ENCODE peak calls at places on chromosome 10, in nine cellular contexts. V is uterus, A is endodermal cell, P is colonic mucosa, O is stomach, G is transverse colon, Q is right lobe of liver, C is HL-60, S is left ventricle myocardium inferior. M is an unnamed sample. For H3K27me3, the result is how much of the 10 kb centered on the place peaks cover.

GRCh38 chr10:83516788-83517187 is 622.5 kb upstream of the GHITM start:
- DNase-seq in V (no peak), A (no peak), P (no peak), O (no peak), G (no peak), Q (no peak), C (no peak), S (no peak), M (no peak)

GRCh38 chr10:72952901-72953223 is 1.7 kb downstream of the PLA2G12B start:
- DNase-seq in V (no peak), A (no peak), P (no peak), O (no peak), G (no peak), Q (no peak), C (no peak), S (no peak), M (no peak)

GRCh38 chr10:132652936-132653590 is 115.5 kb downstream of the INPP5A start:
- DNase-seq in V (no peak), A (no peak), P (no peak), O (no peak), G (no peak), Q (no peak), C (no peak), S (no peak), M (no peak)

GRCh38 chr10:16843252-16843870 is 26.1 kb upstream of the RSU1 start:
- DNase-seq in V (no peak), A (no peak), P (no peak), O (no peak), G (no peak), Q (no peak), C (no peak), S (no peak), M (peak)

GRCh38 chr10:73914036-73914435 is 3.1 kb downstream of the PLAU start:
- DNase-seq in V (no peak), A (no peak), P (no peak), O (no peak), G (no peak), Q (no peak), C (no peak), S (no peak), M (no peak)

GRCh38 chr10:3848768-3849643 is 64.0 kb upstream of the KLF6 start:
- DNase-seq in V (no peak), A (no peak), P (no peak), O (no peak), G (no peak), Q (no peak), C (no peak), S (no peak), M (no peak)

GRCh38 chr10:119620241-119620753 is 23.5 kb upstream of the TIAL1 start:
- DNase-seq in V (no peak), A (no peak), P (no peak), O (no peak), G (no peak), Q (no peak), C (no peak), S (no peak), M (peak)

GRCh38 chr10:97517778-97518561 is 19.2 kb downstream of the UBTD1 start:
- DNase-seq in V (no peak), A (peak), P (no peak), O (no peak), G (no peak), Q (no peak), C (no peak), S (no peak), M (no peak)

GRCh38 chr10:61159253-61159652 is 215.3 kb upstream of the RHOBTB1 start:
- DNase-seq in V (no peak), A (no peak), P (no peak), O (no peak), G (no peak), Q (no peak), C (no peak), S (no peak), M (peak)

GRCh38 chr10:4345842-4346241 is 480.2 kb upstream of the AKR1E2 start:
- DNase-seq in V (no peak), A (no peak), P (no peak), O (no peak), G (no peak), Q (no peak), C (no peak), S (no peak), M (no peak)

GRCh38 chr10:86139066-86139657 is 227.4 kb downstream of the GRID1 start:
- DNase-seq in V (no peak), A (peak), P (no peak), O (no peak), G (no peak), Q (no peak), C (peak), S (no peak), M (peak)

GRCh38 chr10:124520553-124521428 is 59.2 kb downstream of the LHPP start:
- DNase-seq in V (no peak), A (peak), P (no peak), O (no peak), G (no peak), Q (no peak), C (no peak), S (no peak), M (no peak)

GRCh38 chr10:14554091-14554842 is 220.4 kb downstream of the FAM107B start:
- DNase-seq in V (no peak), A (no peak), P (peak), O (peak), G (peak), Q (no peak), C (peak), S (no peak), M (no peak)

GRCh38 chr10:34618611-34619010 is 196.5 kb downstream of the PARD3 start:
- DNase-seq in V (no peak), A (no peak), P (no peak), O (no peak), G (no peak), Q (no peak), C (no peak), S (no peak), M (no peak)

GRCh38 chr10:60979667-60980104 is 35.7 kb upstream of the RHOBTB1 start:
- DNase-seq in V (no peak), A (no peak), P (no peak), O (no peak), G (no peak), Q (no peak), C (no peak), S (no peak), M (no peak)

GRCh38 chr10:110410329-110411046 is 87.2 kb upstream of the DUSP5 start:
- DNase-seq in V (peak), A (no peak), P (peak), O (peak), G (peak), Q (peak), C (no peak), S (no peak), M (peak)

GRCh38 chr10:88733215-88733614 is 26.6 kb upstream of the LIPN start:
- DNase-seq in V (no peak), A (no peak), P (no peak), O (no peak), G (no peak), Q (no peak), C (no peak), S (no peak), M (no peak)

GRCh38 chr10:32271617-32272016 is 75.3 kb downstream of the EPC1 start:
- DNase-seq in V (no peak), A (no peak), P (no peak), O (no peak), G (no peak), Q (no peak), C (no peak), S (no peak), M (no peak)

GRCh38 chr10:27138277-27138676 is 15.9 kb downstream of the YME1L1 start:
- DNase-seq in V (no peak), A (no peak), P (no peak), O (no peak), G (no peak), Q (no peak), C (no peak), S (no peak), M (no peak)

GRCh38 chr10:132788180-132788830 is 2.4 kb upstream of the NKX6-2 start:
- DNase-seq in V (no peak), A (peak), P (no peak), O (peak), G (peak), Q (no peak), C (no peak), S (no peak), M (peak)

GRCh38 chr10:72337039-72337629 is 17.6 kb downstream of the DNAJB12 start:
- DNase-seq in V (peak), A (peak), P (peak), O (peak), G (peak), Q (peak), C (no peak), S (peak), M (peak)

GRCh38 chr10:38003588-38003987 is 6.9 kb upstream of the ZNF33A start:
- DNase-seq in V (no peak), A (no peak), P (no peak), O (no peak), G (no peak), Q (no peak), C (no peak), S (no peak), M (no peak)

GRCh38 chr10:124725171-124725631 is 19.0 kb downstream of the FAM53B start:
- DNase-seq in V (no peak), A (no peak), P (no peak), O (no peak), G (no peak), Q (no peak), C (no peak), S (no peak), M (no peak)

GRCh38 chr10:30840386-30841074 is 191.1 kb downstream of the ZNF438 start:
- DNase-seq in V (peak), A (no peak), P (no peak), O (no peak), G (no peak), Q (no peak), C (no peak), S (no peak), M (no peak)

GRCh38 chr10:59372543-59372942 is 10.2 kb upstream of the FAM13C start:
- DNase-seq in V (no peak), A (no peak), P (no peak), O (no peak), G (no peak), Q (no peak), C (no peak), S (no peak), M (peak)

GRCh38 chr10:15745748-15746147 is 26.0 kb upstream of the ITGA8 start:
- DNase-seq in V (no peak), A (no peak), P (no peak), O (no peak), G (no peak), Q (no peak), C (no peak), S (peak), M (peak)

GRCh38 chr10:126476256-126476655 is 88.0 kb upstream of the ADAM12 start:
- DNase-seq in V (no peak), A (peak), P (no peak), O (no peak), G (no peak), Q (no peak), C (no peak), S (no peak), M (peak)

GRCh38 chr10:50621981-50622496 is 1.7 kb downstream of the SGMS1 start:
- DNase-seq in V (peak), A (peak), P (peak), O (peak), G (peak), Q (peak), C (peak), S (peak), M (peak)

GRCh38 chr10:43871545-43871944 is 222.9 kb upstream of the ZNF32 start:
- DNase-seq in V (no peak), A (no peak), P (no peak), O (no peak), G (no peak), Q (no peak), C (no peak), S (no peak), M (no peak)

DNA sequence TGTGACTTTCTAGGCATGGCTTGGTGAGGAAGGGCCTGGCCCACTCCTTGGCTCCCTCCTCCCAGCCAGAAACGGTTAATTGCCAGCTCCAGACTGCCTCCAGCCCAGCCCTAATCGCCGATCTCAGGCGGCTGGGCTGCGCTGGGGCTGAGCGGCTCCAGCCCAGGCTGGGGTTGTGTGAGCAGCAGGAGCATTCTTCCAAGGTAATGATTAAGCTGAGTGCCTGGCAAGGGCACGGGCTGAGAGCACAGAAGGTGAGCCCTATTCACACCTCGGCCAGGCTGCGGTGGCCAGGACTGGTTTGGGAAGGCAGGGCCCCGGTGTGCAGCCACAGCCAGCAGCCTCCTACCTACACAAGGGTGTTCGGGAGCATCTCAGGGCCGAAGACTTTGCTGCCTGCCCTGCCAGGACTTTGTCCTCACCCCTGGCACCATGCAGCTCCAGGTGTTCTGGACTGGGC is at the start of gene TMEM72:
- DNase-seq in V (no peak), A (peak), P (peak), O (peak), G (peak), Q (peak), C (no peak), S (no peak), M (peak)
- H3K27me3 ChIP-seq in V (under half), A (under half), P (under half), O (under half), G (under half), Q (under half), C (under half), S (under half), M (under half)

DNA sequence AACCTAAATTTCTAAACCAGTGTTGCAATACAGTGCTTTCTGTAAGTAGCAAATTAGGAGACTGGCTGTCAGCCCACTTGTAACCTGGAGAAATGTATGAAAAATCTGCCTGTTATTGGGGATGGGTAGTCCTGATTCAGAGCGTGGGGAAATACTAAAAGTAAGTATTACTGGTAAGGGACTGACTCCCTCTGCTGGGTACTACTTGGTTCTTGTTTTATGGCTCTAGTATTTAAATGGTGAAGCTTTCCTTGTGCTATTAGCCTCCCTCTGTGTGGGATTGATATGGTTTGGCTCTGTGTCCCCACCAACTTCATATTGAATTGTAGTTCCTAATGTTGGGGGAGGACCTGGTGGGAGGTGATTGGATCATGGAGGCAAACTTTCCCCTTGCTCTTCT is 886.1 kb downstream of the SORCS1 start:
- DNase-seq in V (no peak), A (no peak), P (no peak), O (no peak), G (no peak), Q (no peak), C (no peak), S (no peak), M (peak)
- TF ChIP-seq CTCF in V (no peak), A (peak), P (no peak), O (no peak), G (no peak), Q (no peak), C (no peak), S (peak), M (no peak)

GRCh38 chr10:122055252-122055651 is 66.3 kb downstream of the TACC2 start:
- DNase-seq in V (no peak), A (no peak), P (no peak), O (no peak), G (no peak), Q (no peak), C (no peak), S (no peak), M (no peak)

GRCh38 chr10:122056431-122057094 is 67.6 kb downstream of the TACC2 start:
- DNase-seq in V (no peak), A (no peak), P (peak), O (peak), G (peak), Q (no peak), C (no peak), S (no peak), M (no peak)

GRCh38 chr10:122052702-122053101 is 63.7 kb downstream of the TACC2 start:
- DNase-seq in V (no peak), A (no peak), P (no peak), O (no peak), G (no peak), Q (no peak), C (no peak), S (no peak), M (no peak)

GRCh38 chr10:122053314-122053713 is 64.4 kb downstream of the TACC2 start:
- DNase-seq in V (no peak), A (no peak), P (no peak), O (no peak), G (no peak), Q (no peak), C (no peak), S (no peak), M (no peak)

GRCh38 chr10:122054046-122055025 is 65.4 kb downstream of the TACC2 start:
- DNase-seq in V (peak), A (peak), P (peak), O (peak), G (peak), Q (peak), C (no peak), S (peak), M (peak)
- H3K27ac ChIP-seq in V (peak), A (no peak), P (no peak), O (peak), G (no peak), Q (no peak), C (no peak), S (peak), M (peak)

DNA sequence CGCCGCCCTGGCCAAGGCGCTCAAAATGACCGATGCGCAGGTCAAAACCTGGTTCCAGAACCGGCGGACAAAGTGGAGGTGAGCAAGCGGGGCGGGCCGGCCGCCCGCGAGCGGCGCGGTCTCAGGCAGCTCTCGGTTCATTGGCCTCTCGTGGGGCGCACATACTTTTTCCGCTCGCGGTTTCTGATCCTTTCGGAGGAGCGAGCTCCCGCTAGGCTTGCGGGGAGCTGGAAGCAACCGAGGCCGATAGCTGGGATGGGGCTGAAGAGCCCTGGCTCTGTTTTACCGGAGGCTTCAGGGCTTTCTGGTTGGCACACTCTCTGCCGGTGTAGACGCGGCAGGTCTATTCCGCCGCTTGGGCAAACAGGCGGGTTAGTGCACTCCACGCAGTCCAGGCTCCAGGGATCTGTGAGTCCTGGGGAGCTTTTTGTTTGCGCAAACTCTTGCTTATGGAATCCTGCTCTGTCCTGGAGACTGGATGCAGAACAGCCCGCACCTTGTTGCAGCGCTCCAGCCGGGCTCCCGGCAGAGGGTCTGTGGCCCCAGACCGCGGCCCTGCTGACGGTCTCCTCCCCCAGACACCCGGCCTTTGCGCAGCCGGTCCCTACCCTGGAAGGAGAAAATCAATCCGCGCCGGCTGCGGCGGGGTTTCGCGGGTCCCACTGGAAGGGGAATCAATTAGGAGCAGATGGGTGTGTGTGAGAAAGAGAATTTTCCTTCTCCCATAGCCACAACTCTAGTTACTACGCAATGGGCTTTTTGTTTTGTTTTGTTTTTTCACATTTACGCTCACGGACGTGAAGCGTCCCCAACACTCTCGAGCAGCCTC is 3.4 kb downstream of the TLX1 start:
- DNase-seq in V (no peak), A (peak), P (no peak), O (no peak), G (no peak), Q (no peak), C (no peak), S (no peak), M (no peak)
- H3K27me3 ChIP-seq in V (half or more), A (half or more), P (half or more), O (half or more), G (half or more), Q (half or more), C (half or more), S (half or more), M (half or more)

DNA sequence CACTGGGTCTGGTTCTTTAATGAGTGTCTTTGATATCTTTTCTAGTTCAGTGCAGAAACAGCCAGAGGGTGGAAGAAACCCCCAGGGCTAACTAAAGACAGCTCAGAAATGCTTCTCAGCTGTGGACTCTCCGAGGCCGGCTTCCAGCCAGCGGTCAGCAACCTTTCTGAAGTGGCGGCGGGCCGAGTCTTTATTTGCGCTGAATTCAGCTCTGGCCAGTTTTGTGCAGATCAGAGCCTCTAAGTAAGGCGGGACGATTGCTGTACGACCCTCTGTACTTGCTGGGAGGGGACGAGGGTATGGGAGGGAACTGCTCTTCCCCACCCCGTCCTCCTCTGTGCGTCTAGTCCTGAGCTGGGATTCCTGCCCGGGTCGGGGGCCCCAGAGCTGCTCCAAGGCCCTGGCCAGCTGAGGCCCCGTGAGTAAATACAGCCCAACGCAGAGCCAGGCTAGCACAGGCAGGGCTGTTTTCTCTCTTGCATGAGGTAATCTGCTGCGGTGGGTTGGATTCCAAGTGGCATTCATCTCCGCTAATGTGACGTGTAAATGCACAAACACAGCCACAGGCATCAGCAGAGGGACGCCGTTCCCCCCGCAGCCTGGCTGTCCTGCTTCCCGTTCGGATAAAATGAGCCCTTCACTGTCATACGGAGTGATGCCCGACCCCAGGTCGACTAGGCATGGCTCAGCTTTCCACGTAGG is 159.7 kb downstream of the PIP4K2A start:
- DNase-seq in V (peak), A (no peak), P (peak), O (peak), G (peak), Q (peak), C (no peak), S (peak), M (peak)
- TF ChIP-seq CTCF in V (no peak), A (no peak), P (no peak), O (no peak), G (no peak), Q (no peak), C (no peak), S (no peak), M (no peak)

DNA sequence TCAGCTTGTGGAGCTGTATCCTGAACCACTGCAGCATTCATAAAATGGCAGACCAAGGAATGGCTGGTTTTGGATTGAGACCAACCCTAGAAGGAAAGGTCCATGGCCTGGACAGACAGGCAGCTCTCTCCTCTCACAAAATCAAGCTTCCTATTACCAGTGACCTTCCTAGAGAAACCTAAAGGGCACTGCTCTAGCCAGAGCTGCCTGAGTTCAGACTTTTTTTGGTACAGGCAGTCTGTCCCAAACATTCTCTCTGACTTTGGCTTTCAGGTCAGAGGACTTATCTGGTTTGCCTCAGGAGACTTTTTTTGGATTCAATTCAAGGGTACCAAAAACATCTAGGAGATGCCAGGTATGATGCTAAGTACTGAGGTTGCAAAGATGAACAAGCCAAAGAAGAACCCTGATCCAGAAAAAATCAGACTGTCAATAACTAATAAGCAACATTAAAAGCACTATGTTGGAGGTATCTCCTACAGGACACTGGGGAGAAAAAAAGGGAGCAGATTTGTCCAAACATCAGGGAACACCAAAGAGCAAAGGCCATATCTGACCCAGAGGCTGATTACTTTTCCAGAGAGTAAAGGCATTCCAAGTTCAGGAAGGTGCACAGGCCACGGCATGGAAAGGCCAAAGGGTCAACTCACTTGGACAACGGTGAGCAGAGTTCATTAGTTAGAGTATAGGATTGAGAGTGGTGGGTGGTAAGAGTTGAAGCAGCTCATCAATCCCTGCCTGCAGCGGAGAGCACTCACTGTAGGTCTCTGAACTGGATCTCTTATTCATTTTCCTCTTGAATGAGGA is 169.0 kb downstream of the CPEB3 start:
- DNase-seq in V (no peak), A (no peak), P (no peak), O (no peak), G (no peak), Q (peak), C (no peak), S (no peak), M (no peak)
- H3K27ac ChIP-seq in V (no peak), A (no peak), P (no peak), O (peak), G (no peak), Q (peak), C (no peak), S (peak), M (peak)

M was measured in cardiac muscle cell.